ENCODE peak calls at places on chromosomes 6 and 20, in five cellular contexts. W, M, G, Y and P are unnamed samples.

GRCh38 chr6:36627801-36628246 is 33.7 kb downstream of the SRSF3 start:
- DNase-seq in W (no peak), M (no peak), G (no peak), Y (no peak), P (peak; percentile 71)

GRCh38 chr20:62776692-62777527 is 19.4 kb upstream of the MRGBP start:
- DNase-seq in W (no peak), M (no peak), G (no peak), Y (no peak), P (no peak)

GRCh38 chr6:36735110-36735971 is 37.7 kb downstream of the RAB44 start:
- DNase-seq in W (no peak), M (no peak), G (peak; percentile 18), Y (no peak), P (peak; percentile 84)

GRCh38 chr6:26120807-26121140 is 33.5 kb downstream of the HFE start:
- DNase-seq in W (no peak), M (no peak), G (no peak), Y (no peak), P (no peak)

GRCh38 chr6:127907960-127908640 is 7.2 kb upstream of the THEMIS start:
- DNase-seq in W (no peak), M (no peak), G (no peak), Y (no peak), P (no peak)

GRCh38 chr6:106527979-106528378 is 101.3 kb downstream of the RTN4IP1 start:
- DNase-seq in W (no peak), M (no peak), G (no peak), Y (no peak), P (no peak)

GRCh38 chr6:12899080-12899815 is 182.7 kb downstream of the PHACTR1 start:
- DNase-seq in W (no peak), M (no peak), G (no peak), Y (no peak), P (no peak)

GRCh38 chr6:168163096-168163731 is 84.2 kb upstream of the FRMD1 start:
- DNase-seq in W (no peak), M (no peak), G (peak; percentile 30), Y (no peak), P (no peak)

GRCh38 chr6:43267619-43268347 is 24.5 kb downstream of the TTBK1 start:
- DNase-seq in W (no peak), M (no peak), G (no peak), Y (no peak), P (no peak)

GRCh38 chr20:8749101-8749500 is 319.8 kb upstream of the PLCB4 start:
- DNase-seq in W (no peak), M (no peak), G (no peak), Y (no peak), P (no peak)

GRCh38 chr6:42230320-42231034 is 12.8 kb upstream of the MRPS10 start:
- DNase-seq in W (no peak), M (no peak), G (no peak), Y (no peak), P (no peak)

GRCh38 chr6:165704001-165704748 is 41.1 kb upstream of the PDE10A start:
- DNase-seq in W (no peak), M (no peak), G (peak; percentile 65), Y (no peak), P (no peak)

GRCh38 chr6:109091314-109092009 is 3.2 kb downstream of the SESN1 start:
- DNase-seq in W (no peak), M (no peak), G (no peak), Y (no peak), P (no peak)

GRCh38 chr6:139016337-139017213 is 12.0 kb upstream of the ABRACL start:
- DNase-seq in W (no peak), M (no peak), G (no peak), Y (no peak), P (no peak)

GRCh38 chr20:47055699-47056369 is 161.2 kb downstream of the EYA2 start:
- DNase-seq in W (no peak), M (no peak), G (no peak), Y (no peak), P (no peak)

GRCh38 chr6:82608777-82609176 is 245.2 kb downstream of the TPBG start:
- DNase-seq in W (no peak), M (no peak), G (no peak), Y (no peak), P (no peak)

GRCh38 chr20:24785141-24785924 is 163.7 kb upstream of the CST7 start:
- DNase-seq in W (no peak), M (no peak), G (no peak), Y (no peak), P (no peak)

GRCh38 chr6:28657756-28658465 is 132.2 kb downstream of the GPX5 start:
- DNase-seq in W (peak; percentile 70), M (peak; percentile 53), G (peak; percentile 66), Y (peak; percentile 45), P (no peak)